ENCODE peak calls at places on chromosomes 1 and 21, in nine cellular contexts. One of them, this sample, is unnamed.

GRCh38 chr1:230337266-230337665 is 88.9 kb downstream of the PGBD5 start:
- DNase-seq in adrenal gland: peak; percentile 27
- DNase-seq in Peyer's patch: no peak
- DNase-seq in AG09309: no peak
- DNase-seq in bronchial epithelial cell: no peak
- DNase-seq in foreskin fibroblast: no peak
- DNase-seq in gastrocnemius medialis: no peak
- DNase-seq in lower lobe of right lung: no peak
- DNase-seq in B cell: no peak
- DNase-seq in this sample: no peak

GRCh38 chr1:71804140-71804539 is 478.2 kb downstream of the NEGR1 start:
- DNase-seq in AG09309: no peak
- DNase-seq in lower lobe of right lung: no peak
- DNase-seq in adrenal gland: no peak
- DNase-seq in bronchial epithelial cell: no peak
- DNase-seq in B cell: no peak
- DNase-seq in gastrocnemius medialis: no peak
- DNase-seq in Peyer's patch: no peak
- DNase-seq in foreskin fibroblast: no peak
- DNase-seq in this sample: no peak

GRCh38 chr1:186626533-186626932 is 53.7 kb downstream of the PTGS2 start:
- DNase-seq in Peyer's patch: no peak
- DNase-seq in B cell: no peak
- DNase-seq in gastrocnemius medialis: no peak
- DNase-seq in foreskin fibroblast: no peak
- DNase-seq in bronchial epithelial cell: no peak
- DNase-seq in adrenal gland: no peak
- DNase-seq in lower lobe of right lung: no peak
- DNase-seq in AG09309: no peak
- DNase-seq in this sample: no peak

GRCh38 chr21:37474342-37474741 is 107.8 kb downstream of the DYRK1A start:
- DNase-seq in AG09309: no peak
- DNase-seq in foreskin fibroblast: no peak
- DNase-seq in bronchial epithelial cell: no peak
- DNase-seq in B cell: no peak
- DNase-seq in Peyer's patch: no peak
- DNase-seq in gastrocnemius medialis: no peak
- DNase-seq in adrenal gland: no peak
- DNase-seq in lower lobe of right lung: no peak
- DNase-seq in this sample: no peak

GRCh38 chr1:233064988-233065387 is 114.6 kb downstream of the NTPCR start:
- DNase-seq in adrenal gland: no peak
- DNase-seq in AG09309: no peak
- DNase-seq in bronchial epithelial cell: no peak
- DNase-seq in Peyer's patch: no peak
- DNase-seq in foreskin fibroblast: no peak
- DNase-seq in gastrocnemius medialis: no peak
- DNase-seq in B cell: no peak
- DNase-seq in lower lobe of right lung: no peak
- DNase-seq in this sample: no peak

GRCh38 chr1:97204468-97204867 is 482.9 kb downstream of the PTBP2 start:
- DNase-seq in bronchial epithelial cell: no peak
- DNase-seq in gastrocnemius medialis: no peak
- DNase-seq in adrenal gland: no peak
- DNase-seq in foreskin fibroblast: peak; percentile 20
- DNase-seq in B cell: no peak
- DNase-seq in Peyer's patch: no peak
- DNase-seq in AG09309: peak; percentile 34
- DNase-seq in lower lobe of right lung: no peak
- DNase-seq in this sample: no peak

GRCh38 chr1:81231729-81232038 is 569.0 kb upstream of the ADGRL2 start:
- DNase-seq in Peyer's patch: no peak
- DNase-seq in bronchial epithelial cell: peak; percentile 55
- DNase-seq in adrenal gland: peak; percentile 12
- DNase-seq in gastrocnemius medialis: no peak
- DNase-seq in lower lobe of right lung: no peak
- DNase-seq in foreskin fibroblast: peak; percentile 62
- DNase-seq in AG09309: peak; percentile 5
- DNase-seq in B cell: no peak
- DNase-seq in this sample: peak; percentile 27

GRCh38 chr1:203046984-203047630 is 20.8 kb downstream of the PPFIA4 start:
- DNase-seq in adrenal gland: peak; percentile 59
- DNase-seq in foreskin fibroblast: peak; percentile 67
- DNase-seq in AG09309: peak; percentile 46
- DNase-seq in gastrocnemius medialis: no peak
- DNase-seq in Peyer's patch: no peak
- DNase-seq in bronchial epithelial cell: peak; percentile 81
- DNase-seq in B cell: no peak
- DNase-seq in lower lobe of right lung: no peak
- DNase-seq in this sample: peak; percentile 93

GRCh38 chr21:31370893-31371652 is 27.0 kb upstream of the TIAM1 start:
- DNase-seq in gastrocnemius medialis: no peak
- DNase-seq in adrenal gland: no peak
- DNase-seq in bronchial epithelial cell: no peak
- DNase-seq in Peyer's patch: no peak
- DNase-seq in lower lobe of right lung: no peak
- DNase-seq in foreskin fibroblast: peak; percentile 19
- DNase-seq in B cell: no peak
- DNase-seq in AG09309: peak; percentile 8
- DNase-seq in this sample: no peak

GRCh38 chr1:200891774-200892157 is 2.9 kb upstream of the INAVA start:
- DNase-seq in Peyer's patch: no peak
- DNase-seq in bronchial epithelial cell: no peak
- DNase-seq in AG09309: no peak
- DNase-seq in gastrocnemius medialis: no peak
- DNase-seq in B cell: no peak
- DNase-seq in foreskin fibroblast: no peak
- DNase-seq in adrenal gland: no peak
- DNase-seq in lower lobe of right lung: no peak
- DNase-seq in this sample: no peak

GRCh38 chr1:21176589-21177555 is at the start of gene EIF4G3:
- DNase-seq in AG09309: peak; percentile 74
- DNase-seq in lower lobe of right lung: peak; percentile 97
- DNase-seq in Peyer's patch: peak; percentile 97
- DNase-seq in foreskin fibroblast: peak; percentile 92
- DNase-seq in adrenal gland: peak; percentile 99
- DNase-seq in B cell: peak; percentile 98
- DNase-seq in bronchial epithelial cell: peak; percentile 89
- DNase-seq in gastrocnemius medialis: peak; percentile 97
- DNase-seq in this sample: peak; percentile 98
- TF ChIP-seq CTCF in AG09309: no peak
- TF ChIP-seq CTCF in lower lobe of right lung: no peak
- TF ChIP-seq CTCF in Peyer's patch: no peak
- TF ChIP-seq CTCF in foreskin fibroblast: no peak
- TF ChIP-seq CTCF in adrenal gland: no peak
- TF ChIP-seq CTCF in B cell: no peak
- TF ChIP-seq CTCF in bronchial epithelial cell: no peak
- TF ChIP-seq CTCF in gastrocnemius medialis: no peak
- TF ChIP-seq CTCF in this sample: no peak

GRCh38 chr21:42652527-42653491 is 612 bp upstream of the PDE9A start:
- DNase-seq in foreskin fibroblast: peak; percentile 51
- DNase-seq in AG09309: no peak
- DNase-seq in Peyer's patch: no peak
- DNase-seq in gastrocnemius medialis: peak; percentile 41
- DNase-seq in lower lobe of right lung: peak; percentile 84
- DNase-seq in B cell: no peak
- DNase-seq in bronchial epithelial cell: no peak
- DNase-seq in adrenal gland: peak; percentile 91
- DNase-seq in this sample: no peak
- TF ChIP-seq CTCF in foreskin fibroblast: peak; percentile 26
- TF ChIP-seq CTCF in AG09309: peak; percentile 22
- TF ChIP-seq CTCF in Peyer's patch: peak; percentile 6
- TF ChIP-seq CTCF in gastrocnemius medialis: peak; percentile 49
- TF ChIP-seq CTCF in lower lobe of right lung: peak; percentile 64
- TF ChIP-seq CTCF in B cell: no peak
- TF ChIP-seq CTCF in bronchial epithelial cell: peak; percentile 16
- TF ChIP-seq CTCF in adrenal gland: peak; percentile 52
- TF ChIP-seq CTCF in this sample: no peak

GRCh38 chr1:30340934-30341333 is 382.5 kb downstream of the MATN1 start:
- DNase-seq in foreskin fibroblast: no peak
- DNase-seq in Peyer's patch: no peak
- DNase-seq in gastrocnemius medialis: no peak
- DNase-seq in bronchial epithelial cell: no peak
- DNase-seq in AG09309: no peak
- DNase-seq in B cell: no peak
- DNase-seq in adrenal gland: no peak
- DNase-seq in lower lobe of right lung: no peak
- DNase-seq in this sample: no peak
- TF ChIP-seq CTCF in foreskin fibroblast: no peak
- TF ChIP-seq CTCF in Peyer's patch: no peak
- TF ChIP-seq CTCF in gastrocnemius medialis: peak; percentile 16
- TF ChIP-seq CTCF in bronchial epithelial cell: no peak
- TF ChIP-seq CTCF in AG09309: no peak
- TF ChIP-seq CTCF in B cell: no peak
- TF ChIP-seq CTCF in adrenal gland: no peak
- TF ChIP-seq CTCF in lower lobe of right lung: no peak
- TF ChIP-seq CTCF in this sample: no peak

GRCh38 chr1:152928671-152929070 is 18.3 kb upstream of the SPRR5 start:
- DNase-seq in gastrocnemius medialis: no peak
- DNase-seq in B cell: no peak
- DNase-seq in bronchial epithelial cell: peak; percentile 92
- DNase-seq in foreskin fibroblast: no peak
- DNase-seq in adrenal gland: no peak
- DNase-seq in lower lobe of right lung: no peak
- DNase-seq in Peyer's patch: no peak
- DNase-seq in AG09309: no peak
- DNase-seq in this sample: peak; percentile 63
- TF ChIP-seq CTCF in gastrocnemius medialis: no peak
- TF ChIP-seq CTCF in B cell: no peak
- TF ChIP-seq CTCF in bronchial epithelial cell: no peak
- TF ChIP-seq CTCF in foreskin fibroblast: no peak
- TF ChIP-seq CTCF in adrenal gland: no peak
- TF ChIP-seq CTCF in lower lobe of right lung: no peak
- TF ChIP-seq CTCF in Peyer's patch: no peak
- TF ChIP-seq CTCF in AG09309: no peak
- TF ChIP-seq CTCF in this sample: no peak